ENCODE peak calls at places on chromosomes 16 and 17, in ten cellular contexts. One of them, this sample, is unnamed.

GRCh38 chr17:40914456-40914855 is 23.0 kb downstream of the KRT23 start:
- DNase-seq in gastrocnemius medialis: no peak
- DNase-seq in A549: no peak
- DNase-seq in suprapubic skin: no peak
- DNase-seq in H54: no peak
- DNase-seq in uterus: no peak
- DNase-seq in lower leg skin: no peak
- DNase-seq in heart left ventricle: no peak
- DNase-seq in tibial nerve: no peak
- DNase-seq in ovary: no peak
- DNase-seq in this sample: no peak

GRCh38 chr16:81710596-81710995 is 68.5 kb upstream of the PLCG2 start:
- DNase-seq in gastrocnemius medialis: no peak
- DNase-seq in A549: peak
- DNase-seq in suprapubic skin: no peak
- DNase-seq in H54: no peak
- DNase-seq in uterus: no peak
- DNase-seq in lower leg skin: no peak
- DNase-seq in heart left ventricle: no peak
- DNase-seq in tibial nerve: no peak
- DNase-seq in ovary: no peak
- DNase-seq in this sample: no peak

GRCh38 chr17:36463916-36464764 is 22.3 kb upstream of the ZNHIT3 start:
- DNase-seq in gastrocnemius medialis: no peak
- DNase-seq in A549: peak
- DNase-seq in suprapubic skin: no peak
- DNase-seq in H54: peak
- DNase-seq in uterus: no peak
- DNase-seq in lower leg skin: peak
- DNase-seq in heart left ventricle: peak
- DNase-seq in tibial nerve: no peak
- DNase-seq in ovary: no peak
- DNase-seq in this sample: peak

GRCh38 chr17:16889088-16889465 is 82.8 kb downstream of the TNFRSF13B start:
- DNase-seq in gastrocnemius medialis: no peak
- DNase-seq in A549: no peak
- DNase-seq in suprapubic skin: no peak
- DNase-seq in H54: no peak
- DNase-seq in uterus: no peak
- DNase-seq in lower leg skin: no peak
- DNase-seq in heart left ventricle: no peak
- DNase-seq in tibial nerve: no peak
- DNase-seq in ovary: no peak
- DNase-seq in this sample: no peak

GRCh38 chr16:54031107-54031760 is 255.4 kb downstream of the IRX3 start:
- DNase-seq in gastrocnemius medialis: no peak
- DNase-seq in A549: no peak
- DNase-seq in suprapubic skin: no peak
- DNase-seq in H54: peak
- DNase-seq in uterus: no peak
- DNase-seq in lower leg skin: no peak
- DNase-seq in heart left ventricle: no peak
- DNase-seq in tibial nerve: no peak
- DNase-seq in ovary: no peak
- DNase-seq in this sample: no peak

GRCh38 chr16:64089697-64090096 is 1032.2 kb downstream of the CDH11 start:
- DNase-seq in gastrocnemius medialis: no peak
- DNase-seq in A549: peak
- DNase-seq in suprapubic skin: no peak
- DNase-seq in H54: no peak
- DNase-seq in uterus: no peak
- DNase-seq in lower leg skin: no peak
- DNase-seq in heart left ventricle: no peak
- DNase-seq in tibial nerve: no peak
- DNase-seq in ovary: no peak
- DNase-seq in this sample: no peak

GRCh38 chr16:54720259-54720658 is 210.4 kb upstream of the IRX5 start:
- DNase-seq in gastrocnemius medialis: no peak
- DNase-seq in A549: no peak
- DNase-seq in suprapubic skin: no peak
- DNase-seq in H54: no peak
- DNase-seq in uterus: no peak
- DNase-seq in lower leg skin: no peak
- DNase-seq in heart left ventricle: no peak
- DNase-seq in tibial nerve: no peak
- DNase-seq in ovary: no peak
- DNase-seq in this sample: no peak

GRCh38 chr16:15701975-15702970 is 52.2 kb downstream of the NDE1 start:
- DNase-seq in gastrocnemius medialis: no peak
- DNase-seq in A549: no peak
- DNase-seq in suprapubic skin: no peak
- DNase-seq in H54: no peak
- DNase-seq in uterus: peak
- DNase-seq in lower leg skin: no peak
- DNase-seq in heart left ventricle: no peak
- DNase-seq in tibial nerve: no peak
- DNase-seq in ovary: no peak
- DNase-seq in this sample: no peak

GRCh38 chr16:29714972-29715371 is 30.8 kb downstream of the C16orf54 start:
- DNase-seq in gastrocnemius medialis: no peak
- DNase-seq in A549: no peak
- DNase-seq in suprapubic skin: no peak
- DNase-seq in H54: no peak
- DNase-seq in uterus: no peak
- DNase-seq in lower leg skin: no peak
- DNase-seq in heart left ventricle: no peak
- DNase-seq in tibial nerve: no peak
- DNase-seq in ovary: no peak
- DNase-seq in this sample: no peak

GRCh38 chr17:29376667-29377268 is 13.4 kb upstream of the TAOK1 start:
- DNase-seq in gastrocnemius medialis: no peak
- DNase-seq in A549: peak
- DNase-seq in suprapubic skin: no peak
- DNase-seq in H54: peak
- DNase-seq in uterus: no peak
- DNase-seq in lower leg skin: no peak
- DNase-seq in heart left ventricle: no peak
- DNase-seq in tibial nerve: no peak
- DNase-seq in ovary: no peak
- DNase-seq in this sample: no peak

GRCh38 chr17:74417178-74418045 is 14.5 kb upstream of the GPRC5C start:
- DNase-seq in gastrocnemius medialis: peak
- DNase-seq in A549: peak
- DNase-seq in suprapubic skin: no peak
- DNase-seq in H54: peak
- DNase-seq in uterus: no peak
- DNase-seq in lower leg skin: no peak
- DNase-seq in heart left ventricle: no peak
- DNase-seq in tibial nerve: no peak
- DNase-seq in ovary: no peak
- DNase-seq in this sample: peak

GRCh38 chr17:78361227-78361683 is 1.4 kb upstream of the SOCS3 start:
- DNase-seq in gastrocnemius medialis: no peak
- DNase-seq in A549: no peak
- DNase-seq in suprapubic skin: no peak
- DNase-seq in H54: no peak
- DNase-seq in uterus: no peak
- DNase-seq in lower leg skin: no peak
- DNase-seq in heart left ventricle: no peak
- DNase-seq in tibial nerve: no peak
- DNase-seq in ovary: no peak
- DNase-seq in this sample: no peak

GRCh38 chr17:57271821-57272220 is 15.5 kb downstream of the MSI2 start:
- DNase-seq in gastrocnemius medialis: no peak
- DNase-seq in A549: no peak
- DNase-seq in suprapubic skin: no peak
- DNase-seq in H54: no peak
- DNase-seq in uterus: no peak
- DNase-seq in lower leg skin: no peak
- DNase-seq in heart left ventricle: no peak
- DNase-seq in tibial nerve: no peak
- DNase-seq in ovary: no peak
- DNase-seq in this sample: no peak

GRCh38 chr16:89892055-89892630 is 18.8 kb downstream of the TCF25 start:
- DNase-seq in gastrocnemius medialis: no peak
- DNase-seq in A549: no peak
- DNase-seq in suprapubic skin: no peak
- DNase-seq in H54: no peak
- DNase-seq in uterus: no peak
- DNase-seq in lower leg skin: no peak
- DNase-seq in heart left ventricle: no peak
- DNase-seq in tibial nerve: no peak
- DNase-seq in ovary: no peak
- DNase-seq in this sample: no peak
- TF ChIP-seq POLR2A in gastrocnemius medialis: no peak
- TF ChIP-seq POLR2A in A549: no peak
- TF ChIP-seq POLR2A in suprapubic skin: no peak
- TF ChIP-seq POLR2A in H54: no peak
- TF ChIP-seq POLR2A in uterus: no peak
- TF ChIP-seq POLR2A in lower leg skin: no peak
- TF ChIP-seq POLR2A in heart left ventricle: no peak
- TF ChIP-seq POLR2A in tibial nerve: no peak
- TF ChIP-seq POLR2A in ovary: no peak
- TF ChIP-seq POLR2A in this sample: no peak

GRCh38 chr17:69143683-69144231 is 2.1 kb upstream of the ABCA6 start:
- DNase-seq in gastrocnemius medialis: no peak
- DNase-seq in A549: no peak
- DNase-seq in suprapubic skin: no peak
- DNase-seq in H54: no peak
- DNase-seq in uterus: no peak
- DNase-seq in lower leg skin: no peak
- DNase-seq in heart left ventricle: no peak
- DNase-seq in tibial nerve: no peak
- DNase-seq in ovary: no peak
- DNase-seq in this sample: no peak

GRCh38 chr17:69144621-69145255 is 3.0 kb upstream of the ABCA6 start:
- DNase-seq in gastrocnemius medialis: no peak
- DNase-seq in A549: no peak
- DNase-seq in suprapubic skin: no peak
- DNase-seq in H54: no peak
- DNase-seq in uterus: no peak
- DNase-seq in lower leg skin: no peak
- DNase-seq in heart left ventricle: no peak
- DNase-seq in tibial nerve: no peak
- DNase-seq in ovary: no peak
- DNase-seq in this sample: no peak

GRCh38 chr17:69142473-69142802 is 743 bp upstream of the ABCA6 start:
- DNase-seq in gastrocnemius medialis: no peak
- DNase-seq in A549: no peak
- DNase-seq in suprapubic skin: no peak
- DNase-seq in H54: no peak
- DNase-seq in uterus: no peak
- DNase-seq in lower leg skin: peak
- DNase-seq in heart left ventricle: no peak
- DNase-seq in tibial nerve: no peak
- DNase-seq in ovary: no peak
- DNase-seq in this sample: no peak

GRCh38 chr17:69147460-69147859 is 5.8 kb upstream of the ABCA6 start:
- DNase-seq in gastrocnemius medialis: no peak
- DNase-seq in A549: no peak
- DNase-seq in suprapubic skin: no peak
- DNase-seq in H54: no peak
- DNase-seq in uterus: no peak
- DNase-seq in lower leg skin: no peak
- DNase-seq in heart left ventricle: no peak
- DNase-seq in tibial nerve: no peak
- DNase-seq in ovary: no peak
- DNase-seq in this sample: no peak

GRCh38 chr17:69141802-69142472 is at the start of gene ABCA6:
- DNase-seq in gastrocnemius medialis: no peak
- DNase-seq in A549: no peak
- DNase-seq in suprapubic skin: no peak
- DNase-seq in H54: no peak
- DNase-seq in uterus: peak
- DNase-seq in lower leg skin: peak
- DNase-seq in heart left ventricle: no peak
- DNase-seq in tibial nerve: no peak
- DNase-seq in ovary: no peak
- DNase-seq in this sample: no peak
- TF ChIP-seq POLR2A in gastrocnemius medialis: peak
- TF ChIP-seq POLR2A in A549: no peak
- TF ChIP-seq POLR2A in suprapubic skin: no peak
- TF ChIP-seq POLR2A in H54: no peak
- TF ChIP-seq POLR2A in uterus: no peak
- TF ChIP-seq POLR2A in lower leg skin: no peak
- TF ChIP-seq POLR2A in heart left ventricle: peak
- TF ChIP-seq POLR2A in tibial nerve: peak
- TF ChIP-seq POLR2A in ovary: no peak
- TF ChIP-seq POLR2A in this sample: no peak

GRCh38 chr16:50315346-50315997 is 49.1 kb downstream of the ADCY7 start:
- DNase-seq in gastrocnemius medialis: no peak
- DNase-seq in A549: no peak
- DNase-seq in suprapubic skin: peak
- DNase-seq in H54: no peak
- DNase-seq in uterus: no peak
- DNase-seq in lower leg skin: no peak
- DNase-seq in heart left ventricle: no peak
- DNase-seq in tibial nerve: no peak
- DNase-seq in ovary: peak
- DNase-seq in this sample: no peak
- TF ChIP-seq POLR2A in gastrocnemius medialis: no peak
- TF ChIP-seq POLR2A in A549: no peak
- TF ChIP-seq POLR2A in suprapubic skin: no peak
- TF ChIP-seq POLR2A in H54: no peak
- TF ChIP-seq POLR2A in uterus: no peak
- TF ChIP-seq POLR2A in lower leg skin: no peak
- TF ChIP-seq POLR2A in heart left ventricle: no peak
- TF ChIP-seq POLR2A in tibial nerve: no peak
- TF ChIP-seq POLR2A in ovary: no peak
- TF ChIP-seq POLR2A in this sample: no peak

GRCh38 chr16:48611329-48612137 is 1.6 kb upstream of the N4BP1 start:
- DNase-seq in gastrocnemius medialis: no peak
- DNase-seq in A549: peak
- DNase-seq in suprapubic skin: no peak
- DNase-seq in H54: no peak
- DNase-seq in uterus: no peak
- DNase-seq in lower leg skin: no peak
- DNase-seq in heart left ventricle: peak
- DNase-seq in tibial nerve: no peak
- DNase-seq in ovary: no peak
- DNase-seq in this sample: peak

GRCh38 chr16:48614759-48615158 is 4.8 kb upstream of the N4BP1 start:
- DNase-seq in gastrocnemius medialis: no peak
- DNase-seq in A549: no peak
- DNase-seq in suprapubic skin: no peak
- DNase-seq in H54: no peak
- DNase-seq in uterus: no peak
- DNase-seq in lower leg skin: no peak
- DNase-seq in heart left ventricle: no peak
- DNase-seq in tibial nerve: no peak
- DNase-seq in ovary: no peak
- DNase-seq in this sample: peak

GRCh38 chr16:48616571-48616970 is 6.6 kb upstream of the N4BP1 start:
- DNase-seq in gastrocnemius medialis: no peak
- DNase-seq in A549: no peak
- DNase-seq in suprapubic skin: no peak
- DNase-seq in H54: no peak
- DNase-seq in uterus: no peak
- DNase-seq in lower leg skin: no peak
- DNase-seq in heart left ventricle: no peak
- DNase-seq in tibial nerve: no peak
- DNase-seq in ovary: no peak
- DNase-seq in this sample: peak

GRCh38 chr16:48612621-48613020 is 2.6 kb upstream of the N4BP1 start:
- DNase-seq in gastrocnemius medialis: no peak
- DNase-seq in A549: no peak
- DNase-seq in suprapubic skin: no peak
- DNase-seq in H54: no peak
- DNase-seq in uterus: no peak
- DNase-seq in lower leg skin: no peak
- DNase-seq in heart left ventricle: no peak
- DNase-seq in tibial nerve: no peak
- DNase-seq in ovary: no peak
- DNase-seq in this sample: peak

GRCh38 chr16:48613061-48613957 is 3.3 kb upstream of the N4BP1 start:
- DNase-seq in gastrocnemius medialis: no peak
- DNase-seq in A549: peak
- DNase-seq in suprapubic skin: no peak
- DNase-seq in H54: no peak
- DNase-seq in uterus: no peak
- DNase-seq in lower leg skin: no peak
- DNase-seq in heart left ventricle: no peak
- DNase-seq in tibial nerve: no peak
- DNase-seq in ovary: no peak
- DNase-seq in this sample: peak
- TF ChIP-seq POLR2A in gastrocnemius medialis: no peak
- TF ChIP-seq POLR2A in A549: no peak
- TF ChIP-seq POLR2A in suprapubic skin: no peak
- TF ChIP-seq POLR2A in H54: no peak
- TF ChIP-seq POLR2A in uterus: no peak
- TF ChIP-seq POLR2A in lower leg skin: no peak
- TF ChIP-seq POLR2A in heart left ventricle: no peak
- TF ChIP-seq POLR2A in tibial nerve: no peak
- TF ChIP-seq POLR2A in ovary: no peak
- TF ChIP-seq POLR2A in this sample: no peak

This sample was measured in stomach.